ENCODE peak calls at places on chromosomes 6 and 20, in four cellular contexts. One of them, this sample, is unnamed.

GRCh38 chr20:19986419-19986818 is 30.7 kb upstream of the NAA20 start:
- DNase-seq in psoas muscle: no peak
- DNase-seq in testis: no peak
- DNase-seq in suprapubic skin: no peak
- DNase-seq in this sample: no peak

GRCh38 chr6:137265574-137265973 is 46.4 kb upstream of the IFNGR1 start:
- DNase-seq in suprapubic skin: no peak
- DNase-seq in psoas muscle: no peak
- DNase-seq in testis: no peak
- DNase-seq in this sample: no peak

GRCh38 chr6:158244373-158244772 is 67.9 kb upstream of the TULP4 start:
- DNase-seq in testis: no peak
- DNase-seq in psoas muscle: no peak
- DNase-seq in suprapubic skin: no peak
- DNase-seq in this sample: no peak

GRCh38 chr6:108526739-108527174 is 34.0 kb upstream of the FOXO3 start:
- DNase-seq in psoas muscle: no peak
- DNase-seq in testis: peak; percentile 22
- DNase-seq in suprapubic skin: no peak
- DNase-seq in this sample: no peak

GRCh38 chr20:8330785-8331699 is 199.0 kb downstream of the PLCB1 start:
- DNase-seq in testis: no peak
- DNase-seq in psoas muscle: no peak
- DNase-seq in suprapubic skin: no peak
- DNase-seq in this sample: no peak

GRCh38 chr20:36845288-36845969 is 30.5 kb upstream of the TLDC2 start:
- DNase-seq in psoas muscle: no peak
- DNase-seq in testis: no peak
- DNase-seq in suprapubic skin: no peak
- DNase-seq in this sample: peak; percentile 86

GRCh38 chr6:116210750-116211425 is 43.0 kb downstream of the TSPYL4 start:
- DNase-seq in suprapubic skin: no peak
- DNase-seq in psoas muscle: peak; percentile 76
- DNase-seq in testis: peak; percentile 66
- DNase-seq in this sample: peak; percentile 88

GRCh38 chr6:11854418-11855165 is 76.0 kb upstream of the ADTRP start:
- DNase-seq in testis: no peak
- DNase-seq in psoas muscle: no peak
- DNase-seq in suprapubic skin: no peak
- DNase-seq in this sample: no peak

GRCh38 chr6:108781419-108782110 is 66.7 kb upstream of the ARMC2 start:
- DNase-seq in suprapubic skin: no peak
- DNase-seq in psoas muscle: no peak
- DNase-seq in testis: peak; percentile 56
- DNase-seq in this sample: no peak

GRCh38 chr20:57392512-57393271 is 1.5 kb downstream of the RBM38 start:
- DNase-seq in testis: no peak
- DNase-seq in suprapubic skin: no peak
- DNase-seq in psoas muscle: peak; percentile 78
- DNase-seq in this sample: peak; percentile 87

GRCh38 chr6:127202676-127203075 is 64.0 kb upstream of the RNF146 start:
- DNase-seq in suprapubic skin: no peak
- DNase-seq in testis: no peak
- DNase-seq in psoas muscle: no peak
- DNase-seq in this sample: no peak

GRCh38 chr6:127938701-127939100 is 37.8 kb upstream of the THEMIS start:
- DNase-seq in suprapubic skin: no peak
- DNase-seq in testis: no peak
- DNase-seq in psoas muscle: no peak
- DNase-seq in this sample: no peak

GRCh38 chr20:20711413-20711812 is 1.0 kb downstream of the RALGAPA2 start:
- DNase-seq in psoas muscle: no peak
- DNase-seq in suprapubic skin: no peak
- DNase-seq in testis: peak; percentile 24
- DNase-seq in this sample: no peak

GRCh38 chr6:36432151-36432633 is 10.5 kb downstream of the PXT1 start:
- DNase-seq in psoas muscle: no peak
- DNase-seq in testis: no peak
- DNase-seq in suprapubic skin: no peak
- DNase-seq in this sample: no peak

GRCh38 chr20:35443003-35443402 is 5.0 kb upstream of the GDF5 start:
- DNase-seq in testis: no peak
- DNase-seq in suprapubic skin: no peak
- DNase-seq in psoas muscle: no peak
- DNase-seq in this sample: no peak

GRCh38 chr20:46308258-46309157 is at the start of gene CDH22:
- DNase-seq in suprapubic skin: no peak
- DNase-seq in psoas muscle: peak; percentile 81
- DNase-seq in testis: peak; percentile 67
- DNase-seq in this sample: no peak

GRCh38 chr6:91141352-91141751 is 554.5 kb upstream of the MAP3K7 start:
- DNase-seq in psoas muscle: no peak
- DNase-seq in testis: no peak
- DNase-seq in suprapubic skin: no peak
- DNase-seq in this sample: no peak

GRCh38 chr20:11140359-11140758 is 466.6 kb upstream of the JAG1 start:
- DNase-seq in suprapubic skin: no peak
- DNase-seq in testis: no peak
- DNase-seq in psoas muscle: no peak
- DNase-seq in this sample: no peak

GRCh38 chr6:168526841-168527281 is 85.9 kb downstream of the SMOC2 start:
- DNase-seq in suprapubic skin: no peak
- DNase-seq in psoas muscle: peak; percentile 64
- DNase-seq in testis: peak; percentile 60
- DNase-seq in this sample: no peak
- H3K27ac ChIP-seq in suprapubic skin: peak overlapping the region; percentile 9
- H3K27ac ChIP-seq in psoas muscle: no peak overlapping the region
- H3K27ac ChIP-seq in testis: peak overlapping the region; percentile 62
- H3K27ac ChIP-seq in this sample: no peak overlapping the region

GRCh38 chr6:21731411-21732031 is 138.0 kb downstream of the SOX4 start:
- DNase-seq in testis: no peak
- DNase-seq in psoas muscle: no peak
- DNase-seq in suprapubic skin: no peak
- DNase-seq in this sample: no peak

GRCh38 chr6:21730533-21730932 is 137.0 kb downstream of the SOX4 start:
- DNase-seq in suprapubic skin: no peak
- DNase-seq in psoas muscle: no peak
- DNase-seq in testis: no peak
- DNase-seq in this sample: no peak

GRCh38 chr6:21729431-21729830 is 135.9 kb downstream of the SOX4 start:
- DNase-seq in suprapubic skin: no peak
- DNase-seq in psoas muscle: no peak
- DNase-seq in testis: no peak
- DNase-seq in this sample: no peak

GRCh38 chr6:21732731-21733130 is 139.2 kb downstream of the SOX4 start:
- DNase-seq in suprapubic skin: no peak
- DNase-seq in testis: no peak
- DNase-seq in psoas muscle: no peak
- DNase-seq in this sample: no peak

DNA sequence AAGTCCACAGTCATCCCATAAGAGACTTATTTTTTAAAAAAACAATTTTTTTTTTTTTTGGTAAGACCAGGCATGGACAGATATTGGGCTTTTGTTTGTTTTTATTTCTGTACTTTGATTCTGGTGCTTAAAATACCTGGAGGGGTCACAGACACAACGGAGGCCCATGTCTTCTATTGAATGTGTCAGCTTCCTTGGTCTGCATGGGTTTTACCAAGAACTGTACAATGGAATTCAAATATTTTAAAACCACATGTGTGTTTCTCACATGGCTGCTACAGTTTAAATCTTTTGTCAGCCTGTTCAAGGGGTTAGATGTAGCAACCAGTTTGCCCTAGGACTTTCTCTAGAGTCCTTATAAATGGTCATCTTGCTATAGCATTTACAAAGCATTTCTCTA is 139.8 kb downstream of the SOX4 start:
- DNase-seq in suprapubic skin: no peak
- DNase-seq in psoas muscle: no peak
- DNase-seq in testis: no peak
- DNase-seq in this sample: no peak
- H3K27ac ChIP-seq in suprapubic skin: no peak overlapping the region
- H3K27ac ChIP-seq in psoas muscle: no peak overlapping the region
- H3K27ac ChIP-seq in testis: no peak overlapping the region
- H3K27ac ChIP-seq in this sample: peak overlapping the region; percentile 74

DNA sequence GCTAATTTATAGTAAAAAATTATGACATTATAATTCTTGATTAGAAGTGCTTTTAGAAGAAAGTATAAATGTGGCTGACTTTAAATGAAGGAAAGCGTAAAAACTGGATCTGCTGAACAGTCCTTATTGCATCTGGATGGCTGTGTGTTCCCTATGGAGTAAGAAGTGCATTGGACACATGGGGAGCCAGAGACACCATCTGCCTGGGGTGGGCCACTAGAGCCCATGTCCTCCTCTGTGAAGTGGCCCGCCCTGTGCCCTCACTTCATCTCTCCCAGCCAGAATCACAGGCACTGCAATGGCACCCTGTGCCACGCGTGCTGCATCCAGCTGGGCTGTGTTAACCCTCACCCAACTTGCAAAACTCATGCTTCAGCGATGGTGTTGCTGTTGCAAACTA is 13.2 kb upstream of the SFT2D1 start:
- DNase-seq in testis: no peak
- DNase-seq in psoas muscle: no peak
- DNase-seq in suprapubic skin: no peak
- DNase-seq in this sample: no peak
- H3K27ac ChIP-seq in testis: no peak overlapping the region
- H3K27ac ChIP-seq in psoas muscle: no peak overlapping the region
- H3K27ac ChIP-seq in suprapubic skin: no peak overlapping the region
- H3K27ac ChIP-seq in this sample: no peak overlapping the region

GRCh38 chr6:7902221-7902620 is 8.4 kb downstream of the TXNDC5 start:
- DNase-seq in psoas muscle: no peak
- DNase-seq in suprapubic skin: no peak
- DNase-seq in testis: no peak
- DNase-seq in this sample: no peak
- H3K27ac ChIP-seq in psoas muscle: no peak overlapping the region
- H3K27ac ChIP-seq in suprapubic skin: no peak overlapping the region
- H3K27ac ChIP-seq in testis: no peak overlapping the region
- H3K27ac ChIP-seq in this sample: no peak overlapping the region

GRCh38 chr6:13406781-13407180 is 78.4 kb upstream of the TBC1D7 start:
- DNase-seq in suprapubic skin: no peak
- DNase-seq in psoas muscle: no peak
- DNase-seq in testis: peak; percentile 28
- DNase-seq in this sample: no peak
- H3K27ac ChIP-seq in suprapubic skin: peak overlapping the region; percentile 81
- H3K27ac ChIP-seq in psoas muscle: peak overlapping the region; percentile 66
- H3K27ac ChIP-seq in testis: peak overlapping the region; percentile 67
- H3K27ac ChIP-seq in this sample: peak overlapping the region; percentile 92

GRCh38 chr20:56358600-56359211 is at the start of gene FAM210B:
- DNase-seq in suprapubic skin: peak; percentile 83
- DNase-seq in psoas muscle: peak; percentile 95
- DNase-seq in testis: peak; percentile 93
- DNase-seq in this sample: peak; percentile 99

GRCh38 chr20:56359212-56360132 is 698 bp downstream of the FAM210B start:
- DNase-seq in testis: peak; percentile 67
- DNase-seq in psoas muscle: peak; percentile 78
- DNase-seq in suprapubic skin: peak; percentile 75
- DNase-seq in this sample: peak; percentile 95

GRCh38 chr20:56361888-56362287 is 3.1 kb downstream of the FAM210B start:
- DNase-seq in psoas muscle: no peak
- DNase-seq in testis: no peak
- DNase-seq in suprapubic skin: no peak
- DNase-seq in this sample: no peak

GRCh38 chr20:56360899-56361199 is 2.1 kb downstream of the FAM210B start:
- DNase-seq in psoas muscle: no peak
- DNase-seq in testis: no peak
- DNase-seq in suprapubic skin: no peak
- DNase-seq in this sample: no peak

GRCh38 chr20:56360133-56360898 is 1.5 kb downstream of the FAM210B start:
- DNase-seq in psoas muscle: no peak
- DNase-seq in suprapubic skin: no peak
- DNase-seq in testis: no peak
- DNase-seq in this sample: no peak
- H3K27ac ChIP-seq in psoas muscle: peak overlapping the region; percentile 91
- H3K27ac ChIP-seq in suprapubic skin: peak overlapping the region; percentile 96
- H3K27ac ChIP-seq in testis: peak overlapping the region; percentile 88
- H3K27ac ChIP-seq in this sample: peak overlapping the region; percentile 86

DNA sequence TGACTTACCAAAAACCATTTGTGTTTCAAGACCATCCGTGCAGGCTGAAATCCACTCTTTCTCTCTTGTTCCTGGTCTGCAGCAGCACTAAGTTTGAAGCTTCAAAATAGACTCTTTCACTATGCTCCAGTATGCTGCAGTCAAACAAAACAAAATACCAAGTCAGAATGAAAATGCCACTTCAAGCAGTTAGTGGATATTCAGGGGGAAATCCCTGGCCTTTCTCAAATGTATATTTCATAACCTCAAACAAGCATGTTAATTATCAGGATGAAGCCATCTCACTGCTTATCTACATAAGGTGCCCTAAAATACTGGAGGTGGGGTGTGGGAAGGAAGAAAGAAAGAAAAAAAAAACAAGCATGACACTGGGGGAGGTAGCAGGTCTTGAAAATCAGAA is 103.5 kb downstream of the ATXN1 start:
- DNase-seq in testis: no peak
- DNase-seq in suprapubic skin: no peak
- DNase-seq in psoas muscle: no peak
- DNase-seq in this sample: no peak
- H3K27ac ChIP-seq in testis: no peak overlapping the region
- H3K27ac ChIP-seq in suprapubic skin: no peak overlapping the region
- H3K27ac ChIP-seq in psoas muscle: no peak overlapping the region
- H3K27ac ChIP-seq in this sample: no peak overlapping the region

This sample was measured in RWPE2.